ENCODE peak calls at places on chromosome 15, in four cellular contexts. One of them, this sample, is unnamed.

GRCh38 chr15:66763186-66764066 is 61.4 kb downstream of the SMAD6 start:
- DNase-seq in globus pallidus: peak
- DNase-seq in Jurkat, Clone E6-1: no peak
- DNase-seq in smooth muscle cell of the brain vasculature: no peak
- DNase-seq in this sample: peak

GRCh38 chr15:50906954-50907865 is 1.3 kb upstream of the AP4E1 start:
- DNase-seq in globus pallidus: peak
- DNase-seq in Jurkat, Clone E6-1: peak
- DNase-seq in smooth muscle cell of the brain vasculature: no peak
- DNase-seq in this sample: no peak

GRCh38 chr15:98914626-98915025 is 93.0 kb downstream of the PGPEP1L start:
- DNase-seq in Jurkat, Clone E6-1: no peak
- DNase-seq in smooth muscle cell of the brain vasculature: no peak
- DNase-seq in globus pallidus: no peak
- DNase-seq in this sample: no peak

GRCh38 chr15:101239724-101240136 is 12.1 kb downstream of the CHSY1 start:
- DNase-seq in globus pallidus: no peak
- DNase-seq in Jurkat, Clone E6-1: peak
- DNase-seq in smooth muscle cell of the brain vasculature: no peak
- DNase-seq in this sample: no peak

GRCh38 chr15:92343869-92344643 is 49.6 kb upstream of the ST8SIA2 start:
- DNase-seq in globus pallidus: peak
- DNase-seq in smooth muscle cell of the brain vasculature: no peak
- DNase-seq in Jurkat, Clone E6-1: no peak
- DNase-seq in this sample: no peak

GRCh38 chr15:74193305-74193718 is 9.3 kb downstream of the STRA6 start:
- DNase-seq in smooth muscle cell of the brain vasculature: no peak
- DNase-seq in Jurkat, Clone E6-1: no peak
- DNase-seq in globus pallidus: no peak
- DNase-seq in this sample: no peak

GRCh38 chr15:27983496-27983895 is 115.6 kb downstream of the OCA2 start:
- DNase-seq in smooth muscle cell of the brain vasculature: no peak
- DNase-seq in globus pallidus: no peak
- DNase-seq in Jurkat, Clone E6-1: no peak
- DNase-seq in this sample: no peak

GRCh38 chr15:43516185-43516584 is 1.2 kb upstream of the MAP1A start:
- DNase-seq in globus pallidus: no peak
- DNase-seq in Jurkat, Clone E6-1: no peak
- DNase-seq in smooth muscle cell of the brain vasculature: no peak
- DNase-seq in this sample: no peak

GRCh38 chr15:71773206-71773859 is 37.0 kb upstream of the NR2E3 start:
- DNase-seq in smooth muscle cell of the brain vasculature: no peak
- DNase-seq in Jurkat, Clone E6-1: no peak
- DNase-seq in globus pallidus: no peak
- DNase-seq in this sample: no peak

GRCh38 chr15:29805708-29806104 is 16.6 kb downstream of the TJP1 start:
- DNase-seq in Jurkat, Clone E6-1: no peak
- DNase-seq in globus pallidus: no peak
- DNase-seq in smooth muscle cell of the brain vasculature: no peak
- DNase-seq in this sample: no peak

GRCh38 chr15:78767331-78767951 is 43.8 kb downstream of the ADAMTS7 start:
- DNase-seq in Jurkat, Clone E6-1: no peak
- DNase-seq in globus pallidus: no peak
- DNase-seq in smooth muscle cell of the brain vasculature: no peak
- DNase-seq in this sample: no peak

GRCh38 chr15:75148293-75148692 is 53.4 kb upstream of the C15orf39 start:
- DNase-seq in globus pallidus: no peak
- DNase-seq in smooth muscle cell of the brain vasculature: no peak
- DNase-seq in Jurkat, Clone E6-1: no peak
- DNase-seq in this sample: no peak

GRCh38 chr15:52337198-52337853 is 41.7 kb upstream of the MYO5C start:
- DNase-seq in Jurkat, Clone E6-1: no peak
- DNase-seq in globus pallidus: no peak
- DNase-seq in smooth muscle cell of the brain vasculature: no peak
- DNase-seq in this sample: no peak

GRCh38 chr15:98815207-98815606 is 166.9 kb downstream of the IGF1R start:
- DNase-seq in globus pallidus: peak
- DNase-seq in smooth muscle cell of the brain vasculature: no peak
- DNase-seq in Jurkat, Clone E6-1: no peak
- DNase-seq in this sample: no peak

GRCh38 chr15:59991919-59992318 is 12.2 kb upstream of the FOXB1 start:
- DNase-seq in Jurkat, Clone E6-1: no peak
- DNase-seq in globus pallidus: no peak
- DNase-seq in smooth muscle cell of the brain vasculature: no peak
- DNase-seq in this sample: no peak

GRCh38 chr15:51093865-51094605 is 671 bp downstream of the TNFAIP8L3 start:
- DNase-seq in globus pallidus: no peak
- DNase-seq in Jurkat, Clone E6-1: no peak
- DNase-seq in smooth muscle cell of the brain vasculature: no peak
- DNase-seq in this sample: no peak

GRCh38 chr15:89825264-89825940 is 10.8 kb upstream of the ANPEP start:
- DNase-seq in smooth muscle cell of the brain vasculature: no peak
- DNase-seq in Jurkat, Clone E6-1: no peak
- DNase-seq in globus pallidus: no peak
- DNase-seq in this sample: no peak

GRCh38 chr15:47820047-47820779 is 102.9 kb downstream of the SEMA6D start:
- DNase-seq in globus pallidus: no peak
- DNase-seq in smooth muscle cell of the brain vasculature: no peak
- DNase-seq in Jurkat, Clone E6-1: no peak
- DNase-seq in this sample: no peak

GRCh38 chr15:37931321-37931720 is 3.1 kb upstream of the TMCO5A start:
- DNase-seq in globus pallidus: no peak
- DNase-seq in smooth muscle cell of the brain vasculature: no peak
- DNase-seq in Jurkat, Clone E6-1: no peak
- DNase-seq in this sample: no peak

GRCh38 chr15:45177285-45177684 is 10.5 kb downstream of the SHF start:
- DNase-seq in Jurkat, Clone E6-1: no peak
- DNase-seq in globus pallidus: no peak
- DNase-seq in smooth muscle cell of the brain vasculature: no peak
- DNase-seq in this sample: no peak

GRCh38 chr15:74901612-74902063 is 5.0 kb downstream of the FAM219B start:
- DNase-seq in smooth muscle cell of the brain vasculature: no peak
- DNase-seq in Jurkat, Clone E6-1: peak
- DNase-seq in globus pallidus: peak
- DNase-seq in this sample: peak

GRCh38 chr15:61748529-61748928 is 311.7 kb downstream of the VPS13C start:
- DNase-seq in Jurkat, Clone E6-1: no peak
- DNase-seq in smooth muscle cell of the brain vasculature: no peak
- DNase-seq in globus pallidus: no peak
- DNase-seq in this sample: no peak

GRCh38 chr15:85723960-85724945 is 70.5 kb downstream of the KLHL25 start:
- DNase-seq in smooth muscle cell of the brain vasculature: no peak
- DNase-seq in Jurkat, Clone E6-1: no peak
- DNase-seq in globus pallidus: no peak
- DNase-seq in this sample: no peak

GRCh38 chr15:64813075-64813474 is 12.4 kb downstream of the PIF1 start:
- DNase-seq in globus pallidus: no peak
- DNase-seq in Jurkat, Clone E6-1: no peak
- DNase-seq in smooth muscle cell of the brain vasculature: no peak
- DNase-seq in this sample: no peak

GRCh38 chr15:92365816-92366215 is 27.9 kb upstream of the ST8SIA2 start:
- DNase-seq in globus pallidus: no peak
- DNase-seq in smooth muscle cell of the brain vasculature: no peak
- DNase-seq in Jurkat, Clone E6-1: no peak
- DNase-seq in this sample: no peak

GRCh38 chr15:31268108-31268501 is 58.5 kb upstream of the KLF13 start:
- DNase-seq in Jurkat, Clone E6-1: no peak
- DNase-seq in smooth muscle cell of the brain vasculature: no peak
- DNase-seq in globus pallidus: no peak
- DNase-seq in this sample: peak

GRCh38 chr15:51312132-51312531 is 26.3 kb downstream of the CYP19A1 start:
- DNase-seq in globus pallidus: no peak
- DNase-seq in smooth muscle cell of the brain vasculature: no peak
- DNase-seq in Jurkat, Clone E6-1: no peak
- DNase-seq in this sample: no peak

GRCh38 chr15:67917037-67917436 is 77.2 kb upstream of the RNU6-1 start:
- DNase-seq in globus pallidus: no peak
- DNase-seq in Jurkat, Clone E6-1: no peak
- DNase-seq in smooth muscle cell of the brain vasculature: no peak
- DNase-seq in this sample: no peak